ENCODE peak calls at places on chromosomes 1 and 21, in eight cellular contexts. N, C, B, K, H, W, Y and S are unnamed samples.

GRCh38 chr1:101357444-101357986 is 120.7 kb downstream of the S1PR1 start:
- DNase-seq in N (peak; percentile 68), C (peak; percentile 10), B (peak; percentile 91), K (peak; percentile 23), H (no peak), W (peak; percentile 61), Y (peak; percentile 78), S (peak; percentile 76)

GRCh38 chr21:32807717-32808380 is 36.3 kb upstream of the PAXBP1 start:
- DNase-seq in N (no peak), C (no peak), B (no peak), K (peak; percentile 31), H (no peak), W (no peak), Y (no peak), S (peak; percentile 83)

GRCh38 chr1:201603613-201604232 is 64.8 kb downstream of the NAV1 start:
- DNase-seq in N (peak; percentile 71), C (no peak), B (no peak), K (no peak), H (no peak), W (no peak), Y (no peak), S (peak; percentile 93)

GRCh38 chr1:56647106-56647505 is 2.0 kb downstream of the PRKAA2 start:
- DNase-seq in N (no peak), C (no peak), B (no peak), K (no peak), H (no peak), W (no peak), Y (no peak), S (no peak)

GRCh38 chr1:41399148-41399795 is 38.0 kb downstream of the FOXO6 start:
- DNase-seq in N (no peak), C (no peak), B (no peak), K (no peak), H (no peak), W (no peak), Y (no peak), S (no peak)

GRCh38 chr1:224769987-224770693 is 154.0 kb downstream of the CNIH3 start:
- DNase-seq in N (peak; percentile 52), C (no peak), B (no peak), K (no peak), H (no peak), W (no peak), Y (no peak), S (peak; percentile 72)

GRCh38 chr1:2534775-2535387 is 4.8 kb upstream of the HES5 start:
- DNase-seq in N (no peak), C (no peak), B (no peak), K (no peak), H (no peak), W (no peak), Y (no peak), S (no peak)

GRCh38 chr1:115952547-115952946 is 23.8 kb upstream of the SLC22A15 start:
- DNase-seq in N (no peak), C (no peak), B (no peak), K (no peak), H (no peak), W (no peak), Y (no peak), S (no peak)

GRCh38 chr1:178282949-178283367 is 189.1 kb downstream of the RASAL2 start:
- DNase-seq in N (no peak), C (no peak), B (no peak), K (peak; percentile 63), H (no peak), W (no peak), Y (no peak), S (peak; percentile 86)

GRCh38 chr1:1360511-1361169 is 2.3 kb upstream of the MXRA8 start:
- DNase-seq in N (peak; percentile 95), C (no peak), B (no peak), K (peak; percentile 68), H (peak; percentile 87), W (no peak), Y (no peak), S (peak; percentile 92)

GRCh38 chr1:168972887-168973286 is 133.6 kb upstream of the ATP1B1 start:
- DNase-seq in N (no peak), C (no peak), B (no peak), K (no peak), H (no peak), W (no peak), Y (no peak), S (no peak)

GRCh38 chr1:113567427-113567826 is 177.1 kb downstream of the MAGI3 start:
- DNase-seq in N (no peak), C (no peak), B (no peak), K (no peak), H (no peak), W (no peak), Y (no peak), S (peak; percentile 8)

GRCh38 chr1:92953491-92953890 is 7.8 kb downstream of the DIPK1A start:
- DNase-seq in N (no peak), C (no peak), B (peak; percentile 90), K (no peak), H (no peak), W (peak; percentile 8), Y (peak; percentile 74), S (no peak)

GRCh38 chr1:196674908-196675307 is 23.1 kb downstream of the CFH start:
- DNase-seq in N (no peak), C (no peak), B (no peak), K (no peak), H (no peak), W (no peak), Y (no peak), S (no peak)

GRCh38 chr1:5394111-5394510 is 598.1 kb downstream of the NPHP4 start:
- DNase-seq in N (no peak), C (no peak), B (no peak), K (no peak), H (no peak), W (no peak), Y (no peak), S (no peak)

GRCh38 chr1:193212637-193213036 is 26.2 kb upstream of the B3GALT2 start:
- DNase-seq in N (no peak), C (no peak), B (no peak), K (no peak), H (no peak), W (no peak), Y (no peak), S (no peak)

GRCh38 chr1:92536593-92537332 is 50.0 kb upstream of the GFI1 start:
- DNase-seq in N (no peak), C (no peak), B (peak; percentile 73), K (peak; percentile 4), H (no peak), W (no peak), Y (peak; percentile 25), S (peak; percentile 55)

GRCh38 chr1:208329291-208329690 is 85.1 kb upstream of the PLXNA2 start:
- DNase-seq in N (no peak), C (no peak), B (no peak), K (no peak), H (no peak), W (no peak), Y (no peak), S (no peak)

GRCh38 chr1:31730336-31731048 is 26.7 kb upstream of the COL16A1 start:
- DNase-seq in N (no peak), C (no peak), B (no peak), K (no peak), H (peak; percentile 57), W (no peak), Y (no peak), S (no peak)

GRCh38 chr21:36908260-36908908 is 58.1 kb downstream of the HLCS start:
- DNase-seq in N (no peak), C (no peak), B (no peak), K (no peak), H (no peak), W (no peak), Y (no peak), S (peak; percentile 27)

GRCh38 chr1:24553931-24554330 is 2.0 kb upstream of the NCMAP start:
- DNase-seq in N (no peak), C (no peak), B (no peak), K (no peak), H (no peak), W (no peak), Y (no peak), S (no peak)

GRCh38 chr1:22428672-22429071 is 23.0 kb upstream of the ZBTB40 start:
- DNase-seq in N (no peak), C (no peak), B (peak; percentile 53), K (no peak), H (no peak), W (peak; percentile 7), Y (no peak), S (peak; percentile 51)

GRCh38 chr1:110674337-110675059 is at the start of gene KCNA3:
- DNase-seq in N (no peak), C (no peak), B (peak; percentile 67), K (no peak), H (peak; percentile 77), W (peak; percentile 58), Y (peak; percentile 82), S (no peak)

GRCh38 chr1:151401125-151401788 is 1.9 kb downstream of the PSMB4 start:
- DNase-seq in N (no peak), C (no peak), B (no peak), K (no peak), H (no peak), W (no peak), Y (no peak), S (peak; percentile 22)

GRCh38 chr1:62590970-62591368 is 6.4 kb upstream of the ANGPTL3 start:
- DNase-seq in N (no peak), C (no peak), B (no peak), K (no peak), H (no peak), W (no peak), Y (no peak), S (no peak)

GRCh38 chr1:53685272-53686051 is 53.5 kb downstream of the GLIS1 start:
- DNase-seq in N (peak; percentile 61), C (no peak), B (no peak), K (no peak), H (no peak), W (no peak), Y (no peak), S (peak; percentile 22)